ENCODE peak calls at places on chromosome 2, in seven cellular contexts. One of them, this sample, is unnamed.

GRCh38 chr2:153057743-153058142 is 339.3 kb downstream of the ARL6IP6 start:
- DNase-seq in GM10248: no peak
- DNase-seq in HCT116: no peak
- DNase-seq in pancreas: no peak
- DNase-seq in adrenal gland: no peak
- DNase-seq in uterus: no peak
- DNase-seq in AG10803: no peak
- DNase-seq in this sample: no peak

GRCh38 chr2:215430528-215431187 is 5.2 kb downstream of the FN1 start:
- DNase-seq in GM10248: no peak
- DNase-seq in HCT116: no peak
- DNase-seq in pancreas: no peak
- DNase-seq in adrenal gland: no peak
- DNase-seq in uterus: no peak
- DNase-seq in AG10803: peak
- DNase-seq in this sample: no peak

GRCh38 chr2:68471385-68471784 is 4.0 kb downstream of the APLF start:
- DNase-seq in GM10248: no peak
- DNase-seq in HCT116: no peak
- DNase-seq in pancreas: no peak
- DNase-seq in adrenal gland: no peak
- DNase-seq in uterus: no peak
- DNase-seq in AG10803: no peak
- DNase-seq in this sample: no peak

GRCh38 chr2:112019510-112019909 is 35.6 kb upstream of the TMEM87B start:
- DNase-seq in GM10248: no peak
- DNase-seq in HCT116: no peak
- DNase-seq in pancreas: no peak
- DNase-seq in adrenal gland: no peak
- DNase-seq in uterus: no peak
- DNase-seq in AG10803: no peak
- DNase-seq in this sample: no peak

GRCh38 chr2:70868970-70869369 is 33.4 kb upstream of the CD207 start:
- DNase-seq in GM10248: no peak
- DNase-seq in HCT116: no peak
- DNase-seq in pancreas: no peak
- DNase-seq in adrenal gland: no peak
- DNase-seq in uterus: no peak
- DNase-seq in AG10803: no peak
- DNase-seq in this sample: no peak

GRCh38 chr2:8511868-8512612 is 169.8 kb upstream of the ID2 start:
- DNase-seq in GM10248: no peak
- DNase-seq in HCT116: no peak
- DNase-seq in pancreas: no peak
- DNase-seq in adrenal gland: no peak
- DNase-seq in uterus: no peak
- DNase-seq in AG10803: peak
- DNase-seq in this sample: no peak

GRCh38 chr2:39737661-39738060 is 41.4 kb downstream of the THUMPD2 start:
- DNase-seq in GM10248: no peak
- DNase-seq in HCT116: no peak
- DNase-seq in pancreas: no peak
- DNase-seq in adrenal gland: no peak
- DNase-seq in uterus: peak
- DNase-seq in AG10803: peak
- DNase-seq in this sample: no peak

GRCh38 chr2:20049631-20050030 is 1.8 kb downstream of the LAPTM4A start:
- DNase-seq in GM10248: no peak
- DNase-seq in HCT116: no peak
- DNase-seq in pancreas: no peak
- DNase-seq in adrenal gland: no peak
- DNase-seq in uterus: no peak
- DNase-seq in AG10803: peak
- DNase-seq in this sample: no peak

GRCh38 chr2:195486987-195487644 is 169.9 kb upstream of the SLC39A10 start:
- DNase-seq in GM10248: no peak
- DNase-seq in HCT116: peak
- DNase-seq in pancreas: no peak
- DNase-seq in adrenal gland: no peak
- DNase-seq in uterus: no peak
- DNase-seq in AG10803: peak
- DNase-seq in this sample: no peak

GRCh38 chr2:29224693-29225551 is 109.7 kb downstream of the CLIP4 start:
- DNase-seq in GM10248: no peak
- DNase-seq in HCT116: no peak
- DNase-seq in pancreas: no peak
- DNase-seq in adrenal gland: no peak
- DNase-seq in uterus: no peak
- DNase-seq in AG10803: no peak
- DNase-seq in this sample: no peak

GRCh38 chr2:176174850-176175728 is 13.4 kb upstream of the HOXD1 start:
- DNase-seq in GM10248: peak
- DNase-seq in HCT116: no peak
- DNase-seq in pancreas: no peak
- DNase-seq in adrenal gland: peak
- DNase-seq in uterus: peak
- DNase-seq in AG10803: no peak
- DNase-seq in this sample: no peak

GRCh38 chr2:223635080-223635479 is 32.9 kb upstream of the SCG2 start:
- DNase-seq in GM10248: no peak
- DNase-seq in HCT116: no peak
- DNase-seq in pancreas: no peak
- DNase-seq in adrenal gland: no peak
- DNase-seq in uterus: no peak
- DNase-seq in AG10803: peak
- DNase-seq in this sample: no peak

GRCh38 chr2:197304556-197305011 is 6.0 kb downstream of the ANKRD44 start:
- DNase-seq in GM10248: no peak
- DNase-seq in HCT116: no peak
- DNase-seq in pancreas: no peak
- DNase-seq in adrenal gland: no peak
- DNase-seq in uterus: no peak
- DNase-seq in AG10803: no peak
- DNase-seq in this sample: no peak

GRCh38 chr2:174436351-174436750 is 40.8 kb downstream of the SCRN3 start:
- DNase-seq in GM10248: no peak
- DNase-seq in HCT116: no peak
- DNase-seq in pancreas: no peak
- DNase-seq in adrenal gland: no peak
- DNase-seq in uterus: no peak
- DNase-seq in AG10803: no peak
- DNase-seq in this sample: no peak

GRCh38 chr2:217434183-217434620 is 568.6 kb downstream of the TNS1 start:
- DNase-seq in GM10248: peak
- DNase-seq in HCT116: peak
- DNase-seq in pancreas: peak
- DNase-seq in adrenal gland: peak
- DNase-seq in uterus: peak
- DNase-seq in AG10803: peak
- DNase-seq in this sample: peak

GRCh38 chr2:1639086-1639858 is 105.0 kb downstream of the PXDN start:
- DNase-seq in GM10248: no peak
- DNase-seq in HCT116: no peak
- DNase-seq in pancreas: no peak
- DNase-seq in adrenal gland: no peak
- DNase-seq in uterus: no peak
- DNase-seq in AG10803: no peak
- DNase-seq in this sample: no peak

GRCh38 chr2:240060977-240061591 is 7.8 kb upstream of the OR6B3 start:
- DNase-seq in GM10248: peak
- DNase-seq in HCT116: peak
- DNase-seq in pancreas: peak
- DNase-seq in adrenal gland: peak
- DNase-seq in uterus: no peak
- DNase-seq in AG10803: peak
- DNase-seq in this sample: peak

GRCh38 chr2:11503354-11503927 is 30.4 kb upstream of the GREB1 start:
- DNase-seq in GM10248: no peak
- DNase-seq in HCT116: no peak
- DNase-seq in pancreas: no peak
- DNase-seq in adrenal gland: no peak
- DNase-seq in uterus: peak
- DNase-seq in AG10803: no peak
- DNase-seq in this sample: no peak

GRCh38 chr2:106363788-106364187 is 104.4 kb downstream of the RGPD3 start:
- DNase-seq in GM10248: no peak
- DNase-seq in HCT116: no peak
- DNase-seq in pancreas: no peak
- DNase-seq in adrenal gland: no peak
- DNase-seq in uterus: no peak
- DNase-seq in AG10803: no peak
- DNase-seq in this sample: no peak

GRCh38 chr2:43414586-43415125 is 181.2 kb downstream of the THADA start:
- DNase-seq in GM10248: no peak
- DNase-seq in HCT116: no peak
- DNase-seq in pancreas: no peak
- DNase-seq in adrenal gland: no peak
- DNase-seq in uterus: no peak
- DNase-seq in AG10803: no peak
- DNase-seq in this sample: no peak

GRCh38 chr2:134301099-134301970 is 47.5 kb downstream of the MGAT5 start:
- DNase-seq in GM10248: no peak
- DNase-seq in HCT116: no peak
- DNase-seq in pancreas: no peak
- DNase-seq in adrenal gland: no peak
- DNase-seq in uterus: no peak
- DNase-seq in AG10803: peak
- DNase-seq in this sample: no peak

GRCh38 chr2:12979066-12979465 is 262.3 kb downstream of the TRIB2 start:
- DNase-seq in GM10248: no peak
- DNase-seq in HCT116: no peak
- DNase-seq in pancreas: no peak
- DNase-seq in adrenal gland: no peak
- DNase-seq in uterus: no peak
- DNase-seq in AG10803: peak
- DNase-seq in this sample: no peak

GRCh38 chr2:75098856-75099255 is 100.5 kb downstream of the TACR1 start:
- DNase-seq in GM10248: peak
- DNase-seq in HCT116: no peak
- DNase-seq in pancreas: no peak
- DNase-seq in adrenal gland: no peak
- DNase-seq in uterus: no peak
- DNase-seq in AG10803: peak
- DNase-seq in this sample: peak

GRCh38 chr2:192196451-192197194 is 1.9 kb upstream of the TMEFF2 start:
- DNase-seq in GM10248: no peak
- DNase-seq in HCT116: no peak
- DNase-seq in pancreas: no peak
- DNase-seq in adrenal gland: no peak
- DNase-seq in uterus: no peak
- DNase-seq in AG10803: no peak
- DNase-seq in this sample: no peak

GRCh38 chr2:235727186-235727585 is 233.3 kb downstream of the AGAP1 start:
- DNase-seq in GM10248: no peak
- DNase-seq in HCT116: no peak
- DNase-seq in pancreas: no peak
- DNase-seq in adrenal gland: no peak
- DNase-seq in uterus: peak
- DNase-seq in AG10803: peak
- DNase-seq in this sample: no peak

GRCh38 chr2:46703588-46703987 is 212.0 kb downstream of the MCFD2 start:
- DNase-seq in GM10248: peak
- DNase-seq in HCT116: no peak
- DNase-seq in pancreas: no peak
- DNase-seq in adrenal gland: no peak
- DNase-seq in uterus: no peak
- DNase-seq in AG10803: no peak
- DNase-seq in this sample: no peak

GRCh38 chr2:181241366-181241765 is 215.8 kb upstream of the ITGA4 start:
- DNase-seq in GM10248: no peak
- DNase-seq in HCT116: no peak
- DNase-seq in pancreas: no peak
- DNase-seq in adrenal gland: no peak
- DNase-seq in uterus: no peak
- DNase-seq in AG10803: no peak
- DNase-seq in this sample: no peak

GRCh38 chr2:71471276-71471675 is 17.9 kb downstream of the DYSF start:
- DNase-seq in GM10248: no peak
- DNase-seq in HCT116: no peak
- DNase-seq in pancreas: no peak
- DNase-seq in adrenal gland: no peak
- DNase-seq in uterus: no peak
- DNase-seq in AG10803: peak
- DNase-seq in this sample: no peak

GRCh38 chr2:219462349-219462748 is 27.7 kb downstream of the SPEG start:
- DNase-seq in GM10248: no peak
- DNase-seq in HCT116: no peak
- DNase-seq in pancreas: no peak
- DNase-seq in adrenal gland: no peak
- DNase-seq in uterus: no peak
- DNase-seq in AG10803: no peak
- DNase-seq in this sample: no peak
- TF ChIP-seq CTCF in GM10248: no peak
- TF ChIP-seq CTCF in HCT116: no peak
- TF ChIP-seq CTCF in pancreas: no peak
- TF ChIP-seq CTCF in adrenal gland: no peak
- TF ChIP-seq CTCF in uterus: no peak
- TF ChIP-seq CTCF in AG10803: no peak
- TF ChIP-seq CTCF in this sample: no peak

DNA sequence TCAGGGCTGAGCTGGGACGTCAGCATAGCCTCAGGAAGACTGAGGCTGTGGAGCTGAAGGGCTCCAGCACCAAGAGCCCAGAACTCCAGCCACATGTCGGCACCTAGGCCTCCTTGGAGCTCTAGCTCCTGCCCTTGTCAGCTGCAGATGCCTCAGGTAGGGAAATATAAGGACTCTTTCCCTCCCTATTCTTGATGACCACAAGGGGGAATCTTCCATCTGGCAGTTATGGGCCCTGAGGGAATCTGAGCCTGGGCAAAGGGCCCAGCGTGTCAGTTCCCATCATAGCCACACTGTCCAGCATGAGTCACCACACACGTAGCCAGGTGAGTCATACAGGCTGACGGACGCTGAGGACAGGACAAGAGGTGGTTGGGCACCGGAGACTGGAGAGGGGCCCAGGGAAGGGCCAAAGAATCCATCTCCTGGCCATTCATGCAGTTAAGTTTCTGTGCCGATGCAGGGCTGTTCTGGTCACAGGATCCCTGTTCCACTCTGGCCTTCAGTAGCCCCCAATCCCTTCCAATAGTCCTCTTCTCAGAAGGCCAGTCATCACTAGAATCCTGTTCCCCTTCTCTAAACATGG is 1.8 kb downstream of the MPV17 start:
- DNase-seq in GM10248: no peak
- DNase-seq in HCT116: peak
- DNase-seq in pancreas: peak
- DNase-seq in adrenal gland: peak
- DNase-seq in uterus: peak
- DNase-seq in AG10803: peak
- DNase-seq in this sample: no peak
- TF ChIP-seq CTCF in GM10248: no peak
- TF ChIP-seq CTCF in HCT116: peak
- TF ChIP-seq CTCF in pancreas: no peak
- TF ChIP-seq CTCF in adrenal gland: peak
- TF ChIP-seq CTCF in uterus: no peak
- TF ChIP-seq CTCF in AG10803: peak
- TF ChIP-seq CTCF in this sample: peak

GRCh38 chr2:229340086-229340760 is 69.1 kb upstream of the PID1 start:
- DNase-seq in GM10248: no peak
- DNase-seq in HCT116: no peak
- DNase-seq in pancreas: no peak
- DNase-seq in adrenal gland: no peak
- DNase-seq in uterus: no peak
- DNase-seq in AG10803: peak
- DNase-seq in this sample: no peak
- TF ChIP-seq CTCF in GM10248: no peak
- TF ChIP-seq CTCF in HCT116: no peak
- TF ChIP-seq CTCF in pancreas: no peak
- TF ChIP-seq CTCF in adrenal gland: no peak
- TF ChIP-seq CTCF in uterus: no peak
- TF ChIP-seq CTCF in AG10803: no peak
- TF ChIP-seq CTCF in this sample: no peak

GRCh38 chr2:109615637-109616144 is 1.5 kb downstream of the SOWAHC start:
- DNase-seq in GM10248: no peak
- DNase-seq in HCT116: no peak
- DNase-seq in pancreas: no peak
- DNase-seq in adrenal gland: no peak
- DNase-seq in uterus: no peak
- DNase-seq in AG10803: no peak
- DNase-seq in this sample: peak
- TF ChIP-seq CTCF in GM10248: no peak
- TF ChIP-seq CTCF in HCT116: no peak
- TF ChIP-seq CTCF in pancreas: no peak
- TF ChIP-seq CTCF in adrenal gland: no peak
- TF ChIP-seq CTCF in uterus: no peak
- TF ChIP-seq CTCF in AG10803: no peak
- TF ChIP-seq CTCF in this sample: no peak